ENCODE peak calls at places on chromosomes 4 and X, in nine cellular contexts. X, S, C, U, N, O, M, Z and G are unnamed samples.

GRCh38 chrX:120768681-120769080 is 107.0 kb downstream of the CT47B1 start:
- DNase-seq in X (no peak), S (no peak), C (no peak), U (no peak), N (no peak), O (no peak), M (no peak), Z (no peak), G (no peak)

GRCh38 chr4:102585329-102585728 is 84.2 kb downstream of the NFKB1 start:
- DNase-seq in X (no peak), S (no peak), C (no peak), U (no peak), N (no peak), O (no peak), M (no peak), Z (no peak), G (no peak)

GRCh38 chrX:80432863-80433262 is 12.6 kb downstream of the TENT5D start:
- DNase-seq in X (no peak), S (no peak), C (no peak), U (no peak), N (no peak), O (no peak), M (no peak), Z (no peak), G (no peak)

GRCh38 chr4:78710536-78710935 is 65.6 kb upstream of the BMP2K start:
- DNase-seq in X (no peak), S (no peak), C (no peak), U (no peak), N (no peak), O (no peak), M (no peak), Z (no peak), G (no peak)

GRCh38 chr4:113636877-113637276 is 124.7 kb downstream of the CAMK2D start:
- DNase-seq in X (no peak), S (no peak), C (no peak), U (no peak), N (no peak), O (no peak), M (no peak), Z (peak), G (no peak)

GRCh38 chr4:6763330-6763851 is 19.1 kb upstream of the KIAA0232 start:
- DNase-seq in X (no peak), S (no peak), C (no peak), U (no peak), N (no peak), O (no peak), M (no peak), Z (no peak), G (no peak)

GRCh38 chr4:76087007-76087769 is 12.7 kb downstream of the ART3 start:
- DNase-seq in X (no peak), S (peak), C (peak), U (no peak), N (peak), O (peak), M (peak), Z (no peak), G (no peak)

GRCh38 chr4:105399535-105400161 is 74.2 kb downstream of the PPA2 start:
- DNase-seq in X (no peak), S (no peak), C (no peak), U (no peak), N (no peak), O (no peak), M (no peak), Z (no peak), G (no peak)

GRCh38 chr4:119300072-119300387 is 21.9 kb downstream of the FABP2 start:
- DNase-seq in X (no peak), S (no peak), C (peak), U (no peak), N (no peak), O (no peak), M (no peak), Z (no peak), G (no peak)

GRCh38 chr4:25863347-25863784 is 578 bp upstream of the SEL1L3 start:
- DNase-seq in X (no peak), S (no peak), C (peak), U (no peak), N (peak), O (no peak), M (no peak), Z (no peak), G (no peak)